ENCODE peak calls at places on chromosomes 7 and 10, in five cellular contexts. One of them, this sample, is unnamed.
A peak's percentile ranks its signal among the peaks of the same experiment; 100 is the strongest.

GRCh38 chr7:118918556-118918955 is 694.1 kb downstream of the ANKRD7 start:
- DNase-seq in stimulated activated CD4-positive, alpha-beta T cell treated with anti-CD3 and anti-CD28 coated beads, TNF-alpha, amount 100 ng/mL, for 1 hour: no peak
- DNase-seq in GM23338: peak; percentile 28
- DNase-seq in RWPE1: peak; percentile 4
- DNase-seq in Ammon's horn: no peak
- DNase-seq in this sample: no peak

GRCh38 chr7:27143950-27144798 is 693 bp upstream of the HOXA5 start:
- DNase-seq in Ammon's horn: no peak
- DNase-seq in GM23338: no peak
- DNase-seq in stimulated activated CD4-positive, alpha-beta T cell treated with anti-CD3 and anti-CD28 coated beads, TNF-alpha, amount 100 ng/mL, for 1 hour: no peak
- DNase-seq in RWPE1: no peak
- DNase-seq in this sample: no peak

GRCh38 chr10:71611131-71611530 is 108.4 kb downstream of the C10orf105 start:
- DNase-seq in Ammon's horn: peak; percentile 69
- DNase-seq in stimulated activated CD4-positive, alpha-beta T cell treated with anti-CD3 and anti-CD28 coated beads, TNF-alpha, amount 100 ng/mL, for 1 hour: no peak
- DNase-seq in RWPE1: no peak
- DNase-seq in GM23338: no peak
- DNase-seq in this sample: no peak

GRCh38 chr7:19213746-19214145 is 68.5 kb upstream of the FERD3L start:
- DNase-seq in RWPE1: peak; percentile 21
- DNase-seq in Ammon's horn: no peak
- DNase-seq in GM23338: no peak
- DNase-seq in stimulated activated CD4-positive, alpha-beta T cell treated with anti-CD3 and anti-CD28 coated beads, TNF-alpha, amount 100 ng/mL, for 1 hour: no peak
- DNase-seq in this sample: no peak

GRCh38 chr7:84193787-84194186 is 802 bp downstream of the SEMA3A start:
- DNase-seq in GM23338: no peak
- DNase-seq in RWPE1: no peak
- DNase-seq in stimulated activated CD4-positive, alpha-beta T cell treated with anti-CD3 and anti-CD28 coated beads, TNF-alpha, amount 100 ng/mL, for 1 hour: no peak
- DNase-seq in Ammon's horn: no peak
- DNase-seq in this sample: no peak

GRCh38 chr7:57305192-57305748 is 144.7 kb upstream of the ZNF716 start:
- DNase-seq in GM23338: peak; percentile 0
- DNase-seq in Ammon's horn: no peak
- DNase-seq in RWPE1: no peak
- DNase-seq in stimulated activated CD4-positive, alpha-beta T cell treated with anti-CD3 and anti-CD28 coated beads, TNF-alpha, amount 100 ng/mL, for 1 hour: no peak
- DNase-seq in this sample: no peak

GRCh38 chr7:102220929-102221850 is 65.5 kb upstream of the SH2B2 start:
- DNase-seq in Ammon's horn: no peak
- DNase-seq in GM23338: no peak
- DNase-seq in stimulated activated CD4-positive, alpha-beta T cell treated with anti-CD3 and anti-CD28 coated beads, TNF-alpha, amount 100 ng/mL, for 1 hour: no peak
- DNase-seq in RWPE1: peak; percentile 84
- DNase-seq in this sample: no peak

GRCh38 chr7:55642266-55642665 is 70.0 kb upstream of the VOPP1 start:
- DNase-seq in GM23338: no peak
- DNase-seq in Ammon's horn: no peak
- DNase-seq in stimulated activated CD4-positive, alpha-beta T cell treated with anti-CD3 and anti-CD28 coated beads, TNF-alpha, amount 100 ng/mL, for 1 hour: no peak
- DNase-seq in RWPE1: no peak
- DNase-seq in this sample: no peak

GRCh38 chr7:113562242-113562641 is 356.6 kb downstream of the PPP1R3A start:
- DNase-seq in GM23338: no peak
- DNase-seq in stimulated activated CD4-positive, alpha-beta T cell treated with anti-CD3 and anti-CD28 coated beads, TNF-alpha, amount 100 ng/mL, for 1 hour: no peak
- DNase-seq in RWPE1: no peak
- DNase-seq in Ammon's horn: no peak
- DNase-seq in this sample: no peak

GRCh38 chr7:93981480-93981874 is 22.7 kb downstream of the BET1 start:
- DNase-seq in stimulated activated CD4-positive, alpha-beta T cell treated with anti-CD3 and anti-CD28 coated beads, TNF-alpha, amount 100 ng/mL, for 1 hour: no peak
- DNase-seq in Ammon's horn: no peak
- DNase-seq in RWPE1: no peak
- DNase-seq in GM23338: peak; percentile 78
- DNase-seq in this sample: no peak

GRCh38 chr7:41097501-41097900 is 605.4 kb downstream of the INHBA start:
- DNase-seq in Ammon's horn: no peak
- DNase-seq in RWPE1: peak; percentile 56
- DNase-seq in stimulated activated CD4-positive, alpha-beta T cell treated with anti-CD3 and anti-CD28 coated beads, TNF-alpha, amount 100 ng/mL, for 1 hour: no peak
- DNase-seq in GM23338: no peak
- DNase-seq in this sample: no peak

GRCh38 chr7:71131753-71132520 is at the start of gene GALNT17:
- DNase-seq in stimulated activated CD4-positive, alpha-beta T cell treated with anti-CD3 and anti-CD28 coated beads, TNF-alpha, amount 100 ng/mL, for 1 hour: no peak
- DNase-seq in GM23338: peak; percentile 68
- DNase-seq in Ammon's horn: no peak
- DNase-seq in RWPE1: no peak
- DNase-seq in this sample: no peak

GRCh38 chr10:89668391-89669180 is 23.5 kb upstream of the PANK1 start:
- DNase-seq in Ammon's horn: no peak
- DNase-seq in RWPE1: no peak
- DNase-seq in stimulated activated CD4-positive, alpha-beta T cell treated with anti-CD3 and anti-CD28 coated beads, TNF-alpha, amount 100 ng/mL, for 1 hour: no peak
- DNase-seq in GM23338: no peak
- DNase-seq in this sample: no peak

GRCh38 chr7:77199008-77199966 is at the start of gene FGL2:
- DNase-seq in RWPE1: peak; percentile 8
- DNase-seq in GM23338: peak; percentile 62
- DNase-seq in Ammon's horn: peak; percentile 70
- DNase-seq in stimulated activated CD4-positive, alpha-beta T cell treated with anti-CD3 and anti-CD28 coated beads, TNF-alpha, amount 100 ng/mL, for 1 hour: no peak
- DNase-seq in this sample: no peak

GRCh38 chr10:87930929-87931835 is 67.8 kb downstream of the PTEN start:
- DNase-seq in Ammon's horn: no peak
- DNase-seq in stimulated activated CD4-positive, alpha-beta T cell treated with anti-CD3 and anti-CD28 coated beads, TNF-alpha, amount 100 ng/mL, for 1 hour: no peak
- DNase-seq in RWPE1: no peak
- DNase-seq in GM23338: no peak
- DNase-seq in this sample: no peak

GRCh38 chr10:125982256-125982948 is 86.0 kb downstream of the FANK1 start:
- DNase-seq in RWPE1: peak; percentile 44
- DNase-seq in stimulated activated CD4-positive, alpha-beta T cell treated with anti-CD3 and anti-CD28 coated beads, TNF-alpha, amount 100 ng/mL, for 1 hour: no peak
- DNase-seq in GM23338: peak; percentile 88
- DNase-seq in Ammon's horn: peak; percentile 84
- DNase-seq in this sample: peak; percentile 69

GRCh38 chr10:5364365-5364764 is 401 bp upstream of the UCN3 start:
- DNase-seq in stimulated activated CD4-positive, alpha-beta T cell treated with anti-CD3 and anti-CD28 coated beads, TNF-alpha, amount 100 ng/mL, for 1 hour: no peak
- DNase-seq in RWPE1: no peak
- DNase-seq in GM23338: no peak
- DNase-seq in Ammon's horn: no peak
- DNase-seq in this sample: no peak

GRCh38 chr7:47371733-47372368 is 210.1 kb downstream of the TNS3 start:
- DNase-seq in GM23338: peak; percentile 30
- DNase-seq in Ammon's horn: peak; percentile 45
- DNase-seq in RWPE1: peak; percentile 80
- DNase-seq in stimulated activated CD4-positive, alpha-beta T cell treated with anti-CD3 and anti-CD28 coated beads, TNF-alpha, amount 100 ng/mL, for 1 hour: no peak
- DNase-seq in this sample: peak; percentile 19

GRCh38 chr10:96833220-96834001 is 1.3 kb downstream of the LCOR start:
- DNase-seq in Ammon's horn: peak; percentile 27
- DNase-seq in GM23338: peak; percentile 73
- DNase-seq in RWPE1: peak; percentile 47
- DNase-seq in stimulated activated CD4-positive, alpha-beta T cell treated with anti-CD3 and anti-CD28 coated beads, TNF-alpha, amount 100 ng/mL, for 1 hour: no peak
- DNase-seq in this sample: no peak

GRCh38 chr10:118965636-118966035 is 63.9 kb upstream of the NANOS1 start:
- DNase-seq in Ammon's horn: no peak
- DNase-seq in RWPE1: no peak
- DNase-seq in GM23338: no peak
- DNase-seq in stimulated activated CD4-positive, alpha-beta T cell treated with anti-CD3 and anti-CD28 coated beads, TNF-alpha, amount 100 ng/mL, for 1 hour: no peak
- DNase-seq in this sample: no peak

GRCh38 chr10:112471878-112472487 is 25.0 kb downstream of the VTI1A start:
- DNase-seq in RWPE1: peak; percentile 57
- DNase-seq in stimulated activated CD4-positive, alpha-beta T cell treated with anti-CD3 and anti-CD28 coated beads, TNF-alpha, amount 100 ng/mL, for 1 hour: no peak
- DNase-seq in Ammon's horn: peak; percentile 70
- DNase-seq in GM23338: peak; percentile 71
- DNase-seq in this sample: peak; percentile 26

GRCh38 chr10:49311562-49312236 is 12.7 kb downstream of the C10orf71 start:
- DNase-seq in Ammon's horn: peak; percentile 37
- DNase-seq in GM23338: no peak
- DNase-seq in RWPE1: no peak
- DNase-seq in stimulated activated CD4-positive, alpha-beta T cell treated with anti-CD3 and anti-CD28 coated beads, TNF-alpha, amount 100 ng/mL, for 1 hour: no peak
- DNase-seq in this sample: no peak

GRCh38 chr7:135801045-135801693 is 52.6 kb upstream of the FAM180A start:
- DNase-seq in Ammon's horn: peak; percentile 78
- DNase-seq in stimulated activated CD4-positive, alpha-beta T cell treated with anti-CD3 and anti-CD28 coated beads, TNF-alpha, amount 100 ng/mL, for 1 hour: peak; percentile 12
- DNase-seq in GM23338: peak; percentile 88
- DNase-seq in RWPE1: peak; percentile 55
- DNase-seq in this sample: peak; percentile 42

GRCh38 chr7:139602143-139602722 is 78.7 kb downstream of the CLEC2L start:
- DNase-seq in GM23338: peak; percentile 80
- DNase-seq in RWPE1: peak; percentile 18
- DNase-seq in stimulated activated CD4-positive, alpha-beta T cell treated with anti-CD3 and anti-CD28 coated beads, TNF-alpha, amount 100 ng/mL, for 1 hour: no peak
- DNase-seq in Ammon's horn: peak; percentile 54
- DNase-seq in this sample: no peak

GRCh38 chr10:33412261-33413092 is 78.0 kb upstream of the NRP1 start:
- DNase-seq in RWPE1: peak; percentile 27
- DNase-seq in stimulated activated CD4-positive, alpha-beta T cell treated with anti-CD3 and anti-CD28 coated beads, TNF-alpha, amount 100 ng/mL, for 1 hour: no peak
- DNase-seq in Ammon's horn: peak; percentile 60
- DNase-seq in GM23338: no peak
- DNase-seq in this sample: no peak

GRCh38 chr7:28587211-28587610 is 174.9 kb downstream of the CREB5 start:
- DNase-seq in stimulated activated CD4-positive, alpha-beta T cell treated with anti-CD3 and anti-CD28 coated beads, TNF-alpha, amount 100 ng/mL, for 1 hour: no peak
- DNase-seq in Ammon's horn: peak; percentile 29
- DNase-seq in RWPE1: peak; percentile 58
- DNase-seq in GM23338: no peak
- DNase-seq in this sample: no peak

GRCh38 chr10:42113158-42113450 is 525.3 kb downstream of the ZNF33B start:
- DNase-seq in GM23338: no peak
- DNase-seq in RWPE1: no peak
- DNase-seq in stimulated activated CD4-positive, alpha-beta T cell treated with anti-CD3 and anti-CD28 coated beads, TNF-alpha, amount 100 ng/mL, for 1 hour: no peak
- DNase-seq in Ammon's horn: no peak
- DNase-seq in this sample: no peak

GRCh38 chr10:114208351-114208750 is 29.2 kb downstream of the TDRD1 start:
- DNase-seq in RWPE1: no peak
- DNase-seq in stimulated activated CD4-positive, alpha-beta T cell treated with anti-CD3 and anti-CD28 coated beads, TNF-alpha, amount 100 ng/mL, for 1 hour: no peak
- DNase-seq in GM23338: peak; percentile 27
- DNase-seq in Ammon's horn: no peak
- DNase-seq in this sample: no peak

GRCh38 chr7:156950381-156950858 is 908 bp downstream of the NOM1 start:
- DNase-seq in Ammon's horn: no peak
- DNase-seq in stimulated activated CD4-positive, alpha-beta T cell treated with anti-CD3 and anti-CD28 coated beads, TNF-alpha, amount 100 ng/mL, for 1 hour: no peak
- DNase-seq in RWPE1: no peak
- DNase-seq in GM23338: no peak
- DNase-seq in this sample: no peak

GRCh38 chr10:124168581-124168980 is 75.2 kb upstream of the CHST15 start:
- DNase-seq in RWPE1: no peak
- DNase-seq in Ammon's horn: no peak
- DNase-seq in GM23338: no peak
- DNase-seq in stimulated activated CD4-positive, alpha-beta T cell treated with anti-CD3 and anti-CD28 coated beads, TNF-alpha, amount 100 ng/mL, for 1 hour: no peak
- DNase-seq in this sample: no peak

This sample was measured in HFF-Myc.